ENCODE peak calls at places on chromosomes 1 and 21, in five cellular contexts. A is breast epithelium, H is RWPE1, E is NCI-H1694 treated with DMSO at 0.1 percent for 48 hours, G is HuH-7. Y is an unnamed sample.

GRCh38 chr1:37599940-37600339 is 4.2 kb upstream of the GNL2 start:
- DNase-seq in H (no peak), G (no peak), E (no peak), A (no peak), Y (no peak)

GRCh38 chr1:155598842-155599331 is 11.1 kb upstream of the MSTO1 start:
- DNase-seq in G (no peak), E (no peak), H (no peak), A (no peak), Y (no peak)

GRCh38 chr1:8070381-8070811 is 44.3 kb upstream of the ERRFI1 start:
- DNase-seq in E (no peak), G (no peak), H (no peak), A (no peak), Y (no peak)

GRCh38 chr1:14826172-14826636 is 227.7 kb downstream of the KAZN start:
- DNase-seq in A (no peak), E (peak), H (no peak), G (no peak), Y (no peak)

GRCh38 chr1:159162511-159163265 is 8.7 kb upstream of the CADM3 start:
- DNase-seq in A (no peak), G (no peak), E (no peak), H (peak), Y (no peak)

GRCh38 chr21:22993822-22994574 is 1995.8 kb downstream of the NCAM2 start:
- DNase-seq in H (no peak), E (no peak), A (no peak), G (no peak), Y (no peak)

GRCh38 chr1:222163895-222164294 is 384.0 kb downstream of the HHIPL2 start:
- DNase-seq in G (no peak), E (no peak), A (no peak), H (no peak), Y (no peak)

GRCh38 chr1:228139406-228139930 is 611 bp upstream of the GUK1 start:
- DNase-seq in A (no peak), G (no peak), H (no peak), E (no peak), Y (no peak)

GRCh38 chr1:196180847-196181593 is 427.2 kb downstream of the KCNT2 start:
- DNase-seq in E (no peak), G (no peak), A (no peak), H (peak), Y (no peak)

GRCh38 chr1:154961497-154962237 is at the start of gene PYGO2:
- DNase-seq in A (peak), E (peak), G (peak), H (no peak), Y (peak)

Y was measured in left colon.